ENCODE peak calls at places on chromosomes 16 and 17, in nine cellular contexts. U, Y, Z, X, E, M, V, D and Q are unnamed samples.

GRCh38 chr16:69490707-69491324 is 66.4 kb downstream of the CYB5B start:
- DNase-seq in U (no peak), Y (no peak), Z (no peak), X (no peak), E (no peak), M (no peak), V (no peak), D (no peak), Q (no peak)

GRCh38 chr17:10121971-10122707 is 76.3 kb downstream of the GAS7 start:
- DNase-seq in U (no peak), Y (peak; percentile 30), Z (no peak), X (no peak), E (no peak), M (no peak), V (no peak), D (no peak), Q (no peak)

GRCh38 chr17:21252289-21252874 is 828 bp downstream of the NATD1 start:
- DNase-seq in U (no peak), Y (no peak), Z (no peak), X (no peak), E (no peak), M (no peak), V (no peak), D (no peak), Q (no peak)

GRCh38 chr17:78890111-78890897 is 12.7 kb downstream of the CEP295NL start:
- DNase-seq in U (peak; percentile 77), Y (peak; percentile 82), Z (no peak), X (peak; percentile 5), E (no peak), M (no peak), V (peak; percentile 62), D (no peak), Q (no peak)

GRCh38 chr16:89593841-89594240 is 18.3 kb downstream of the CPNE7 start:
- DNase-seq in U (peak; percentile 80), Y (no peak), Z (no peak), X (no peak), E (no peak), M (no peak), V (no peak), D (no peak), Q (no peak)

GRCh38 chr17:81124377-81124776 is 40.9 kb upstream of the PVALEF start:
- DNase-seq in U (no peak), Y (no peak), Z (no peak), X (no peak), E (no peak), M (no peak), V (no peak), D (no peak), Q (no peak)

GRCh38 chr16:1831537-1832075 is 4.6 kb downstream of the FAHD1 start:
- DNase-seq in U (no peak), Y (no peak), Z (no peak), X (no peak), E (no peak), M (no peak), V (no peak), D (no peak), Q (no peak)

GRCh38 chr16:28573738-28574718 is 20.3 kb downstream of the SGF29 start:
- DNase-seq in U (no peak), Y (no peak), Z (no peak), X (no peak), E (no peak), M (no peak), V (no peak), D (no peak), Q (no peak)

GRCh38 chr17:80656590-80656989 is 112.0 kb downstream of the RPTOR start:
- DNase-seq in U (no peak), Y (no peak), Z (no peak), X (no peak), E (no peak), M (no peak), V (no peak), D (no peak), Q (no peak)

GRCh38 chr17:83129676-83130075 is 50.3 kb downstream of the METRNL start:
- DNase-seq in U (no peak), Y (no peak), Z (no peak), X (no peak), E (no peak), M (no peak), V (no peak), D (no peak), Q (no peak)

GRCh38 chr17:43978078-43978477 is 24.3 kb upstream of the PYY start:
- DNase-seq in U (no peak), Y (no peak), Z (no peak), X (no peak), E (no peak), M (no peak), V (no peak), D (no peak), Q (no peak)

GRCh38 chr16:61715392-61715791 is 320.8 kb downstream of the CDH8 start:
- DNase-seq in U (no peak), Y (no peak), Z (no peak), X (no peak), E (no peak), M (no peak), V (no peak), D (no peak), Q (no peak)

GRCh38 chr16:27221576-27222498 is 18.5 kb downstream of the KDM8 start:
- DNase-seq in U (no peak), Y (peak; percentile 64), Z (peak; percentile 27), X (no peak), E (no peak), M (no peak), V (no peak), D (no peak), Q (no peak)

GRCh38 chr16:14186007-14186953 is 115.2 kb downstream of the MRTFB start:
- DNase-seq in U (no peak), Y (no peak), Z (peak; percentile 72), X (no peak), E (no peak), M (no peak), V (no peak), D (peak; percentile 50), Q (no peak)

GRCh38 chr17:28916302-28916934 is 13.5 kb upstream of the DHRS13 start:
- DNase-seq in U (peak; percentile 78), Y (no peak), Z (no peak), X (no peak), E (no peak), M (no peak), V (peak; percentile 60), D (peak; percentile 61), Q (no peak)

GRCh38 chr17:48542956-48543853 is 1.7 kb downstream of the HOXB2 start:
- DNase-seq in U (peak; percentile 84), Y (no peak), Z (no peak), X (no peak), E (no peak), M (peak; percentile 26), V (no peak), D (peak; percentile 75), Q (no peak)

GRCh38 chr17:7475764-7476422 is 3.5 kb downstream of the ZBTB4 start:
- DNase-seq in U (no peak), Y (no peak), Z (no peak), X (no peak), E (no peak), M (no peak), V (no peak), D (no peak), Q (no peak)

GRCh38 chr16:49193596-49193995 is 88.0 kb downstream of the CBLN1 start:
- DNase-seq in U (no peak), Y (no peak), Z (no peak), X (no peak), E (no peak), M (no peak), V (no peak), D (no peak), Q (no peak)

GRCh38 chr17:46929413-46929812 is 6.5 kb downstream of the GOSR2 start:
- DNase-seq in U (no peak), Y (no peak), Z (no peak), X (no peak), E (no peak), M (no peak), V (no peak), D (no peak), Q (no peak)

GRCh38 chr17:74631468-74632195 is 8.1 kb upstream of the CD300E start:
- DNase-seq in U (no peak), Y (no peak), Z (no peak), X (no peak), E (no peak), M (no peak), V (no peak), D (no peak), Q (no peak)

GRCh38 chr17:1870592-1870991 is 40.8 kb downstream of the RPA1 start:
- DNase-seq in U (no peak), Y (no peak), Z (no peak), X (no peak), E (no peak), M (no peak), V (no peak), D (no peak), Q (no peak)

GRCh38 chr16:88379694-88380040 is 3.1 kb upstream of the ZNF469 start:
- DNase-seq in U (no peak), Y (peak; percentile 32), Z (no peak), X (no peak), E (no peak), M (no peak), V (no peak), D (no peak), Q (no peak)

GRCh38 chr16:77696149-77696548 is 26.2 kb upstream of the NUDT7 start:
- DNase-seq in U (no peak), Y (no peak), Z (no peak), X (no peak), E (no peak), M (no peak), V (no peak), D (no peak), Q (no peak)

GRCh38 chr16:69615528-69615927 is 49.8 kb downstream of the NFAT5 start:
- DNase-seq in U (no peak), Y (no peak), Z (no peak), X (no peak), E (no peak), M (no peak), V (no peak), D (no peak), Q (no peak)

GRCh38 chr16:12188674-12189249 is 212.2 kb downstream of the SNX29 start:
- DNase-seq in U (no peak), Y (no peak), Z (no peak), X (no peak), E (no peak), M (no peak), V (no peak), D (peak; percentile 31), Q (no peak)

GRCh38 chr16:2795714-2796143 is 2.5 kb upstream of the PRSS41 start:
- DNase-seq in U (no peak), Y (peak; percentile 1), Z (no peak), X (no peak), E (no peak), M (no peak), V (no peak), D (no peak), Q (no peak)

GRCh38 chr17:18141210-18141803 is 32.8 kb downstream of the MYO15A start:
- DNase-seq in U (no peak), Y (no peak), Z (no peak), X (no peak), E (no peak), M (peak; percentile 21), V (no peak), D (peak; percentile 64), Q (peak; percentile 37)

GRCh38 chr17:62064029-62064790 is 868 bp downstream of the MED13 start:
- DNase-seq in U (no peak), Y (no peak), Z (no peak), X (no peak), E (no peak), M (no peak), V (no peak), D (no peak), Q (no peak)

GRCh38 chr16:28587386-28587785 is 9.5 kb downstream of the SULT1A2 start:
- DNase-seq in U (no peak), Y (no peak), Z (no peak), X (no peak), E (no peak), M (no peak), V (no peak), D (peak; percentile 37), Q (no peak)

GRCh38 chr16:79850348-79850747 is 249.8 kb upstream of the MAF start:
- DNase-seq in U (no peak), Y (no peak), Z (no peak), X (no peak), E (no peak), M (no peak), V (no peak), D (no peak), Q (no peak)

GRCh38 chr17:81444610-81445339 is 49.5 kb downstream of the BAHCC1 start:
- DNase-seq in U (no peak), Y (no peak), Z (no peak), X (no peak), E (no peak), M (no peak), V (peak; percentile 45), D (no peak), Q (no peak)